ENCODE peak calls at places on chromosome 5, in seven cellular contexts. W is SK-N-SH, T is PC-9, V is neural progenitor cell, F is hepatocyte, Z is DND-41, R is OCI-LY7. S is an unnamed sample.

GRCh38 chr5:113232667-113233066 is 202.1 kb downstream of the TSSK1B start:
- DNase-seq in W (no peak), T (no peak), V (no peak), F (no peak), Z (no peak), R (no peak), S (no peak)

GRCh38 chr5:134070979-134071849 is 43.3 kb upstream of the TCF7 start:
- DNase-seq in W (no peak), T (peak), V (peak), F (peak), Z (no peak), R (no peak), S (no peak)

GRCh38 chr5:91928751-91929521 is 545.8 kb upstream of the ARRDC3 start:
- DNase-seq in W (peak), T (no peak), V (peak), F (peak), Z (no peak), R (peak), S (peak)

GRCh38 chr5:42948961-42949347 is 91.2 kb downstream of the ANXA2R start:
- DNase-seq in W (no peak), T (no peak), V (no peak), F (no peak), Z (no peak), R (no peak), S (no peak)

GRCh38 chr5:55175781-55176175 is 2.8 kb upstream of the CDC20B start:
- DNase-seq in W (no peak), T (no peak), V (peak), F (no peak), Z (no peak), R (no peak), S (no peak)

GRCh38 chr5:24621809-24622208 is 23.0 kb downstream of the CDH10 start:
- DNase-seq in W (no peak), T (no peak), V (no peak), F (peak), Z (peak), R (no peak), S (no peak)

GRCh38 chr5:159764283-159764927 is 151.9 kb upstream of the ADRA1B start:
- DNase-seq in W (no peak), T (no peak), V (no peak), F (peak), Z (peak), R (no peak), S (no peak)

GRCh38 chr5:105230516-105230915 is 1667.9 kb upstream of the NUDT12 start:
- DNase-seq in W (no peak), T (no peak), V (no peak), F (no peak), Z (no peak), R (no peak), S (no peak)

DNA sequence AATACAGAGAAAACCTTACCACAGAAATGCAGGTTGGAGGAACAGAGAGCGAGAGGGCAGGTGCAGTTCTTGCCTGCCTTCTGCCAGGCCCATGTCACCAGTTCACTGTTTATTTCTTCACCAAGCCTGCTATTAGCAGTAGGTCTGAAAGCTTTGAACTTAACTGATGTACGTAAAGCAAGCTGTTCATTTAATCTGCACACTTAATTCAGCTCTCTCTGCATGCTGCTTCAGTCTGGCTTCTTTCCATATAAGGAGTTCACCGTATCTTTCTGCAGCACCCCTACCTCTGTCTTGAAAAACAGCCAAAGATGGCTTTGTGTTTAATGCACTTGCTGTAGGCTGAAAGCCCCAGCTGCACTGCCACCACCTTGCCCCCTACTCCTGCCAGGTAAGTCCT is 205.1 kb downstream of the RAB3C start:
- DNase-seq in W (peak), T (no peak), V (no peak), F (no peak), Z (no peak), R (no peak), S (no peak)
- H2AFZ ChIP-seq in W (no peak), T (no peak), V (no peak), F (no peak), Z (no peak), R (no peak), S (no peak)

GRCh38 chr5:44506561-44506960 is 117.3 kb upstream of the FGF10 start:
- DNase-seq in W (no peak), T (no peak), V (peak), F (no peak), Z (no peak), R (no peak), S (no peak)
- H3K4me2 ChIP-seq in W (no peak), T (no peak), V (peak), F (no peak), Z (no peak), R (no peak), S (no peak)

GRCh38 chr5:178115835-178116405 is 2.6 kb downstream of the N4BP3 start:
- DNase-seq in W (no peak), T (no peak), V (peak), F (no peak), Z (no peak), R (peak), S (no peak)

GRCh38 chr5:178115136-178115834 is 2.0 kb downstream of the N4BP3 start:
- DNase-seq in W (no peak), T (no peak), V (peak), F (no peak), Z (no peak), R (peak), S (no peak)

GRCh38 chr5:178117911-178118310 is 4.6 kb downstream of the N4BP3 start:
- DNase-seq in W (no peak), T (no peak), V (no peak), F (no peak), Z (no peak), R (peak), S (no peak)

GRCh38 chr5:178118345-178118744 is 5.0 kb downstream of the N4BP3 start:
- DNase-seq in W (no peak), T (no peak), V (no peak), F (no peak), Z (no peak), R (peak), S (no peak)

GRCh38 chr5:178116406-178116885 is 3.1 kb downstream of the N4BP3 start:
- DNase-seq in W (peak), T (no peak), V (no peak), F (no peak), Z (peak), R (peak), S (no peak)
- H3K27ac ChIP-seq in W (no peak), T (no peak), V (peak), F (no peak), Z (no peak), R (peak), S (no peak)

DNA sequence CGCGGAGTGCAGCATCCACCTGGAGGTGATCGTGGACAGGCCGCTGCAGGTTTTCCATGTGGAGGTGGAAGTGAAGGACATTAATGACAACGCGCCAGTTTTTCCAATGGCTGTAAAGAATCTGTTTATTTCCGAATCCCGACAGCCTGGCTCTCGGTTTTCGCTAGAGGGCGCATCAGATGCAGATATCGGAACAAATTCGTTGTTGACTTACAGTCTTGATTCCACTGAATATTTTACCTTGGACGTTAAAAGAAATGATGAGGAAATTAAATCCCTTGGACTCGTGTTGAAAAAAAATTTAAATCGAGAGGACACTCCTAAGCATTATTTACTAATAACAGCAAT is 611 bp downstream of the PCDHA3 start:
- DNase-seq in W (no peak), T (no peak), V (no peak), F (no peak), Z (no peak), R (no peak), S (no peak)
- H2AFZ ChIP-seq in W (no peak), T (no peak), V (no peak), F (no peak), Z (no peak), R (no peak), S (no peak)

GRCh38 chr5:153148624-153148976 is 341.9 kb upstream of the GRIA1 start:
- DNase-seq in W (no peak), T (no peak), V (no peak), F (no peak), Z (no peak), R (no peak), S (no peak)
- H3K4me2 ChIP-seq in W (no peak), T (no peak), V (no peak), F (no peak), Z (no peak), R (no peak), S (no peak)

GRCh38 chr5:179272326-179273073 is 72.8 kb downstream of the ADAMTS2 start:
- DNase-seq in W (no peak), T (no peak), V (peak), F (no peak), Z (no peak), R (no peak), S (no peak)
- H3K27ac ChIP-seq in W (peak), T (no peak), V (no peak), F (peak), Z (no peak), R (no peak), S (no peak)

GRCh38 chr5:44807269-44807668 is 1.5 kb upstream of the MRPS30 start:
- DNase-seq in W (no peak), T (no peak), V (no peak), F (no peak), Z (no peak), R (no peak), S (no peak)

GRCh38 chr5:44808435-44809214 is at the start of gene MRPS30:
- DNase-seq in W (peak), T (peak), V (peak), F (peak), Z (peak), R (peak), S (peak)

GRCh38 chr5:44809215-44809955 is 638 bp downstream of the MRPS30 start:
- DNase-seq in W (peak), T (peak), V (peak), F (peak), Z (peak), R (peak), S (peak)

GRCh38 chr5:44814761-44815160 is 6.0 kb downstream of the MRPS30 start:
- DNase-seq in W (no peak), T (no peak), V (no peak), F (no peak), Z (no peak), R (no peak), S (no peak)

DNA sequence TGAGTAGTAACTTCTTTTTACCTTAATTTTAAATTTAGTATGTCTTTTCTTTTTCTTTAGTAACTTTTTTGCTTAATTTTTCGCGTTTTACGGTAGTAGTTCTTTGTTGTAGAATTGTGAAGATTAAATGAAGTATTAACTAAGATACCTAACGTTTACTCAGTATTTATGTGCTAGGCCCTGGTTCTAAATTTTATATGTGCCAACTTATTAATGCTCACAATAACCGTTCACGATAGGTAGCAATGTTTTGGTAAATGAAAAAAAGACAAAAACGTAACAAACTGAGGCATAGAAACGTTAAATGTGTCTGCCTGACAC is 1.2 kb downstream of the MRPS30 start:
- DNase-seq in W (no peak), T (no peak), V (no peak), F (no peak), Z (no peak), R (no peak), S (no peak)
- H2AFZ ChIP-seq in W (peak), T (peak), V (no peak), F (peak), Z (peak), R (no peak), S (peak)

GRCh38 chr5:154780128-154780527 is 25.0 kb downstream of the LARP1 start:
- DNase-seq in W (no peak), T (no peak), V (no peak), F (no peak), Z (no peak), R (no peak), S (no peak)

GRCh38 chr5:154783774-154784460 is 28.7 kb downstream of the LARP1 start:
- DNase-seq in W (no peak), T (no peak), V (no peak), F (no peak), Z (no peak), R (no peak), S (no peak)

GRCh38 chr5:154784856-154785255 is 29.7 kb downstream of the LARP1 start:
- DNase-seq in W (no peak), T (no peak), V (no peak), F (no peak), Z (no peak), R (no peak), S (no peak)

GRCh38 chr5:154782326-154782725 is 27.1 kb downstream of the LARP1 start:
- DNase-seq in W (no peak), T (no peak), V (peak), F (no peak), Z (no peak), R (no peak), S (no peak)

DNA sequence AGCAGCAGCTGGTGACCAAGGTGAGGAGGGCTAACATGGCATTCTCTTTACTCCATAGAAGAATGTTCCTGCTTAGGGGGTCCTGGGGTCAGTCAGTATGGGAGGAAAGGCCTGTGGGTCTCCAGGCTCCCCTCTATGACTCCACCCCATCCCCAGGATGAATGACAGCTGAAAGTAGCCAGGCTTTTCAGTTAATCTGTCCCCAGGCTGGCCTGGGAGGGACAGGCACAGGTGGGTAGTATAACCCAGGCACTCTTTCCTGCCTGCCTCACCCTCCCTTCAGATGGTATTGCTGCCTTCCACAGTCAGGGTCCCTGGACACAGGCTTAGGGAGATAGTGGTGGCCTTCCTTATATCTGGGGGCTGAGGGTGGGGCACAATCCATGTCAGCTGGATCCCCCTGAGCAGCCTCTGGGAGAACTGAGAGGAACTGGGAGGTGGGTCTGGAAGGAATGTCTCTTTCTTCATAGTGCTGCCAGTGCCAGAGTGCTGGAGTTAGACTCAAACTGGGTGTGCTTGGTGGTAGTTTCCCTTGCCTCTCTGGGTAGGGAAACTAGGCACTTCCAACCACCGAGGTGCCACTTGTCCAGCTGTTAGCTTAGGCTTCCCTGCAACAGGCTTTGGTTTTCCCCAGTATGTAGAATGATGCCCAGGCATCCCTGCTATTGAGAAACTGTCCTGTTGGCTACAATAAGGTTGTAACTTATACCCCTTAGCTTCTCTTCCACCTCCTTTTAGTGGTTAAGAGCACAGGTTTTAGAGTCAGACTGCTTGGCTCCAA is 27.8 kb downstream of the LARP1 start:
- DNase-seq in W (no peak), T (no peak), V (peak), F (no peak), Z (no peak), R (no peak), S (no peak)
- H3K4me2 ChIP-seq in W (no peak), T (no peak), V (peak), F (peak), Z (no peak), R (no peak), S (no peak)

GRCh38 chr5:31553863-31554262 is 21.8 kb downstream of the C5orf22 start:
- DNase-seq in W (no peak), T (no peak), V (no peak), F (no peak), Z (no peak), R (no peak), S (no peak)
- H3K27ac ChIP-seq in W (no peak), T (no peak), V (no peak), F (no peak), Z (no peak), R (no peak), S (no peak)